ENCODE peak calls at places on chromosomes 7 and 10, in nine cellular contexts. X, O, S, A, W, G, D, V and E are unnamed samples. For H3K79me2 and H3K36me3, the result is how much of the 10 kb centered on the place peaks cover.

GRCh38 chr7:140358771-140359095 is 39.6 kb downstream of the SLC37A3 start:
- DNase-seq in X (no peak), O (no peak), S (no peak), A (no peak), W (no peak), G (no peak), D (no peak), V (no peak), E (no peak)

GRCh38 chr10:95640891-95641315 is 15.6 kb downstream of the ALDH18A1 start:
- DNase-seq in X (no peak), O (no peak), S (no peak), A (no peak), W (no peak), G (no peak), D (no peak), V (no peak), E (no peak)

GRCh38 chr7:138752568-138753518 is 45.0 kb upstream of the TMEM213 start:
- DNase-seq in X (peak), O (peak), S (peak), A (peak), W (peak), G (peak), D (no peak), V (peak), E (peak)

GRCh38 chr10:50621981-50622496 is 1.7 kb downstream of the SGMS1 start:
- DNase-seq in X (peak), O (peak), S (peak), A (peak), W (peak), G (peak), D (peak), V (peak), E (peak)

GRCh38 chr7:138684360-138684759 is 16.8 kb downstream of the SVOPL start:
- DNase-seq in X (no peak), O (no peak), S (no peak), A (no peak), W (no peak), G (no peak), D (no peak), V (no peak), E (no peak)

GRCh38 chr7:134842901-134843300 is 63.5 kb downstream of the CALD1 start:
- DNase-seq in X (no peak), O (no peak), S (no peak), A (no peak), W (no peak), G (no peak), D (no peak), V (no peak), E (no peak)

GRCh38 chr7:38675500-38676106 is 44.4 kb upstream of the AMPH start:
- DNase-seq in X (no peak), O (no peak), S (no peak), A (peak), W (no peak), G (peak), D (no peak), V (no peak), E (no peak)

GRCh38 chr7:122802211-122802833 is 83.9 kb downstream of the CADPS2 start:
- DNase-seq in X (no peak), O (no peak), S (no peak), A (peak), W (no peak), G (no peak), D (no peak), V (peak), E (no peak)

GRCh38 chr10:107520348-107520747 is 355.8 kb upstream of the SORCS1 start:
- DNase-seq in X (no peak), O (no peak), S (no peak), A (no peak), W (no peak), G (no peak), D (no peak), V (no peak), E (no peak)

GRCh38 chr10:95441547-95441923 is 119.6 kb downstream of the SORBS1 start:
- DNase-seq in X (no peak), O (no peak), S (no peak), A (no peak), W (no peak), G (no peak), D (no peak), V (no peak), E (no peak)

GRCh38 chr7:99201027-99201426 is 6.9 kb downstream of the KPNA7 start:
- DNase-seq in X (no peak), O (no peak), S (no peak), A (no peak), W (peak), G (no peak), D (peak), V (no peak), E (peak)

GRCh38 chr7:27611043-27611442 is 51.6 kb downstream of the HIBADH start:
- DNase-seq in X (no peak), O (no peak), S (no peak), A (no peak), W (peak), G (no peak), D (no peak), V (no peak), E (peak)

GRCh38 chr7:152435384-152436278 is at the start of gene KMT2C:
- DNase-seq in X (no peak), O (peak), S (peak), A (peak), W (peak), G (peak), D (peak), V (peak), E (peak)

GRCh38 chr10:71222541-71223364 is 10.4 kb downstream of the UNC5B start:
- DNase-seq in X (no peak), O (no peak), S (peak), A (peak), W (peak), G (peak), D (no peak), V (no peak), E (no peak)

GRCh38 chr7:26976840-26977239 is 112.5 kb upstream of the SKAP2 start:
- DNase-seq in X (no peak), O (no peak), S (no peak), A (no peak), W (no peak), G (no peak), D (no peak), V (no peak), E (no peak)

GRCh38 chr7:151342811-151343210 is 1.2 kb downstream of the NUB1 start:
- DNase-seq in X (no peak), O (peak), S (peak), A (no peak), W (peak), G (no peak), D (no peak), V (no peak), E (no peak)

GRCh38 chr7:136247211-136247610 is 270.1 kb upstream of the MTPN start:
- DNase-seq in X (no peak), O (no peak), S (no peak), A (no peak), W (no peak), G (no peak), D (no peak), V (no peak), E (no peak)

GRCh38 chr7:88686468-88687229 is 72.9 kb upstream of the ZNF804B start:
- DNase-seq in X (no peak), O (peak), S (no peak), A (peak), W (no peak), G (no peak), D (no peak), V (no peak), E (no peak)

GRCh38 chr10:72011468-72011867 is 47.3 kb downstream of the CHST3 start:
- DNase-seq in X (no peak), O (no peak), S (no peak), A (no peak), W (no peak), G (no peak), D (no peak), V (no peak), E (no peak)

GRCh38 chr10:111379521-111379920 is 302.7 kb downstream of the ADRA2A start:
- DNase-seq in X (no peak), O (no peak), S (no peak), A (no peak), W (no peak), G (no peak), D (no peak), V (no peak), E (no peak)

GRCh38 chr10:44995914-44996633 is 4.6 kb upstream of the ZNF22 start:
- DNase-seq in X (no peak), O (no peak), S (peak), A (no peak), W (peak), G (no peak), D (no peak), V (no peak), E (no peak)

GRCh38 chr7:39838326-39838725 is 111.7 kb upstream of the CDK13 start:
- DNase-seq in X (peak), O (no peak), S (peak), A (no peak), W (no peak), G (no peak), D (no peak), V (no peak), E (peak)

GRCh38 chr7:127745445-127745844 is 93.5 kb downstream of the SND1 start:
- DNase-seq in X (no peak), O (no peak), S (no peak), A (no peak), W (no peak), G (no peak), D (no peak), V (no peak), E (no peak)

GRCh38 chr10:100020883-100021248 is 11.1 kb upstream of the DNMBP start:
- DNase-seq in X (no peak), O (no peak), S (peak), A (peak), W (no peak), G (no peak), D (no peak), V (no peak), E (no peak)

GRCh38 chr7:50826371-50827172 is 43.9 kb upstream of the GRB10 start:
- DNase-seq in X (peak), O (no peak), S (no peak), A (no peak), W (peak), G (no peak), D (peak), V (no peak), E (peak)

GRCh38 chr7:28356619-28357018 is 55.7 kb upstream of the CREB5 start:
- DNase-seq in X (no peak), O (peak), S (no peak), A (no peak), W (no peak), G (no peak), D (no peak), V (no peak), E (no peak)

GRCh38 chr7:130989006-130989795 is 255.2 kb upstream of the KLF14 start:
- DNase-seq in X (no peak), O (no peak), S (no peak), A (no peak), W (no peak), G (no peak), D (no peak), V (no peak), E (no peak)

GRCh38 chr7:130985361-130985760 is 251.4 kb upstream of the KLF14 start:
- DNase-seq in X (no peak), O (no peak), S (no peak), A (no peak), W (no peak), G (no peak), D (no peak), V (no peak), E (no peak)

GRCh38 chr7:130986271-130986690 is 252.3 kb upstream of the KLF14 start:
- DNase-seq in X (no peak), O (no peak), S (no peak), A (no peak), W (peak), G (no peak), D (no peak), V (no peak), E (no peak)

GRCh38 chr7:130988443-130988842 is 254.4 kb upstream of the KLF14 start:
- DNase-seq in X (no peak), O (peak), S (no peak), A (peak), W (peak), G (peak), D (no peak), V (no peak), E (no peak)

GRCh38 chr7:130987092-130987491 is 253.1 kb upstream of the KLF14 start:
- DNase-seq in X (no peak), O (no peak), S (no peak), A (peak), W (no peak), G (no peak), D (no peak), V (no peak), E (peak)
- H3K79me2 ChIP-seq in X (half or more), O (under half), S (under half), A (under half), W (half or more), G (under half), D (under half), V (half or more), E (under half)

GRCh38 chr7:43314379-43315158 is 202.1 kb downstream of the HECW1 start:
- DNase-seq in X (no peak), O (no peak), S (no peak), A (no peak), W (no peak), G (no peak), D (no peak), V (no peak), E (no peak)

GRCh38 chr7:43313628-43314378 is 201.4 kb downstream of the HECW1 start:
- DNase-seq in X (no peak), O (no peak), S (no peak), A (no peak), W (no peak), G (no peak), D (no peak), V (no peak), E (no peak)

GRCh38 chr7:43318188-43318587 is 205.7 kb downstream of the HECW1 start:
- DNase-seq in X (no peak), O (no peak), S (no peak), A (no peak), W (peak), G (no peak), D (no peak), V (no peak), E (no peak)
- TF ChIP-seq EZH2phosphoT487 in X (no peak), O (no peak), S (no peak), A (no peak), W (no peak), G (no peak), D (no peak), V (no peak), E (no peak)

DNA sequence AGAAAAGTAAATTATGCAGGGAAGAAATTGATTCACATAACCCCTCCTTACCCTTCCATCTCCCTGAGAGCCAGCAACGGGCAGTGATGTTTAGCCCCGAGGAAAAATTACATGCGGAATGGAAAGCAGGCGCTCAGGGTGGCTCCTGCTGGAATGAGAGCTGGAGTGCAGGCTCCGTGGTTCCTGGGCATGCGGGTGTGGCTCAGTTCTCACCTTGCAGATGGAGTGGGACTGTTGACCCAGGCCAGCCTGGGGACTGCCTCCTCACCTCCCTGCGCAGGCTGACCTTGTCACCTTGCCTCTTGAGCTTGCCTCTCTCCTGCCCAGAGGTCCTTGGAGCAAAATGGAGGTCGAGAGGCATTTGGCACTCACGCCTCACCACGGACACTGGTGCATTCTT is 83.3 kb upstream of the PPIF start:
- DNase-seq in X (no peak), O (no peak), S (no peak), A (no peak), W (no peak), G (no peak), D (no peak), V (no peak), E (peak)
- H3K36me3 ChIP-seq in X (under half), O (under half), S (under half), A (under half), W (under half), G (under half), D (under half), V (under half), E (under half)

GRCh38 chr10:557792-558328 is 131.6 kb downstream of the DIP2C start:
- DNase-seq in X (peak), O (peak), S (peak), A (peak), W (peak), G (no peak), D (no peak), V (no peak), E (no peak)
- H3K79me2 ChIP-seq in X (under half), O (half or more), S (under half), A (under half), W (half or more), G (half or more), D (half or more), V (under half), E (under half)

GRCh38 chr10:103725242-103725641 is 130.1 kb downstream of the SH3PXD2A start:
- DNase-seq in X (no peak), O (no peak), S (no peak), A (no peak), W (no peak), G (no peak), D (no peak), V (no peak), E (no peak)

GRCh38 chr10:103724074-103724473 is 131.3 kb downstream of the SH3PXD2A start:
- DNase-seq in X (no peak), O (no peak), S (no peak), A (no peak), W (no peak), G (no peak), D (no peak), V (no peak), E (no peak)

GRCh38 chr10:103722632-103723031 is 132.7 kb downstream of the SH3PXD2A start:
- DNase-seq in X (no peak), O (no peak), S (no peak), A (no peak), W (no peak), G (no peak), D (no peak), V (no peak), E (no peak)

GRCh38 chr10:103723557-103723956 is 131.8 kb downstream of the SH3PXD2A start:
- DNase-seq in X (no peak), O (no peak), S (no peak), A (no peak), W (no peak), G (no peak), D (no peak), V (no peak), E (no peak)

DNA sequence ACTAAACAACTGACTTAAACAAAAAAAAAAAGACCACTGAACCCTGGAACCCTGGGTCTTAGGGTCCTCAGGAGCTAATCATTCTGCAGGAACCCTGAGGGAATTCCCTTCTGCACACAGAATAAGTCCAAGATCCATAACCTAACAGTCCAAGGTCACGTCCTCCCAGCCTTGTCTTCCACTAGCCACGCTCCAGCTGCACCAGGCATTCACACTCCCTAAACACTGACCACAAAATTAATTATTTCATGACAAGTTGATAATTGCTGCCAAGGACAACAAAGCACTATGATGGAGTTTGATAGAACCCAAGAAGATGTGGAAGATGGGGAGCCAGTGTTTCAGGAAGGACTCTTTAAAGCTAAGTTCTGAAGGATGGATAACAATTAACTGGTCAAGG is 130.6 kb downstream of the SH3PXD2A start:
- DNase-seq in X (no peak), O (no peak), S (no peak), A (no peak), W (no peak), G (no peak), D (no peak), V (no peak), E (no peak)
- TF ChIP-seq EZH2phosphoT487 in X (no peak), O (no peak), S (no peak), A (no peak), W (no peak), G (no peak), D (no peak), V (no peak), E (no peak)

GRCh38 chr7:100577103-100577502 is 3.4 kb upstream of the SAP25 start:
- DNase-seq in X (no peak), O (peak), S (no peak), A (no peak), W (no peak), G (no peak), D (no peak), V (no peak), E (no peak)
- H3K36me3 ChIP-seq in X (under half), O (under half), S (half or more), A (under half), W (under half), G (under half), D (under half), V (under half), E (under half)

GRCh38 chr10:11017575-11018425 is at the start of gene CELF2:
- DNase-seq in X (no peak), O (peak), S (no peak), A (peak), W (peak), G (peak), D (peak), V (peak), E (no peak)
- H3K79me2 ChIP-seq in X (under half), O (under half), S (under half), A (under half), W (under half), G (under half), D (under half), V (under half), E (under half)